ENCODE peak calls at places on chromosomes 13 and 19, in eight cellular contexts. Y is HCT116, U is neural progenitor cell, C is PC-3, I is SK-N-SH, M is hepatocyte, V is OCI-LY7, Z is GM23338. J is an unnamed sample.

GRCh38 chr19:29810504-29810871 is 1.3 kb upstream of the CCNE1 start:
- DNase-seq in Y (no peak), U (no peak), C (peak), I (no peak), M (peak), V (no peak), Z (no peak), J (peak)

GRCh38 chr13:29954082-29955043 is 103.9 kb upstream of the UBL3 start:
- DNase-seq in Y (no peak), U (no peak), C (no peak), I (no peak), M (no peak), V (no peak), Z (no peak), J (no peak)

GRCh38 chr13:23081246-23081645 is 99.5 kb upstream of the SGCG start:
- DNase-seq in Y (no peak), U (no peak), C (no peak), I (no peak), M (no peak), V (no peak), Z (no peak), J (peak)

GRCh38 chr19:28023064-28023463 is 1189.9 kb downstream of the UQCRFS1 start:
- DNase-seq in Y (no peak), U (no peak), C (no peak), I (no peak), M (peak), V (no peak), Z (no peak), J (peak)

GRCh38 chr13:44141213-44141724 is 232.4 kb upstream of the SERP2 start:
- DNase-seq in Y (no peak), U (peak), C (no peak), I (no peak), M (no peak), V (peak), Z (peak), J (no peak)

GRCh38 chr19:46601318-46602224 is at the start of gene CALM3:
- DNase-seq in Y (no peak), U (peak), C (no peak), I (peak), M (peak), V (peak), Z (peak), J (no peak)

GRCh38 chr19:30696514-30696913 is 324.3 kb downstream of the ZNF536 start:
- DNase-seq in Y (no peak), U (peak), C (no peak), I (peak), M (peak), V (peak), Z (peak), J (no peak)

GRCh38 chr13:64414381-64414780 is 2815.8 kb downstream of the PCDH9 start:
- DNase-seq in Y (no peak), U (no peak), C (no peak), I (no peak), M (no peak), V (no peak), Z (no peak), J (no peak)

GRCh38 chr13:36030670-36031331 is 100.4 kb downstream of the DCLK1 start:
- DNase-seq in Y (no peak), U (peak), C (peak), I (peak), M (peak), V (no peak), Z (peak), J (peak)

GRCh38 chr13:49936943-49937273 is 768 bp upstream of the SPRYD7 start:
- DNase-seq in Y (no peak), U (peak), C (no peak), I (no peak), M (no peak), V (no peak), Z (peak), J (peak)

GRCh38 chr13:96229356-96229755 is 139.4 kb downstream of the HS6ST3 start:
- DNase-seq in Y (peak), U (peak), C (peak), I (peak), M (peak), V (peak), Z (peak), J (peak)

GRCh38 chr13:30256713-30257432 is 50.5 kb downstream of the KATNAL1 start:
- DNase-seq in Y (no peak), U (no peak), C (no peak), I (no peak), M (peak), V (peak), Z (peak), J (peak)

GRCh38 chr19:43372462-43372861 is 19.0 kb downstream of the CD177 start:
- DNase-seq in Y (no peak), U (no peak), C (no peak), I (no peak), M (no peak), V (no peak), Z (no peak), J (peak)

GRCh38 chr19:18308051-18308947 is 14.6 kb downstream of the LSM4 start:
- DNase-seq in Y (no peak), U (no peak), C (no peak), I (peak), M (no peak), V (no peak), Z (no peak), J (no peak)

GRCh38 chr13:100245099-100245498 is 156.2 kb downstream of the PCCA start:
- DNase-seq in Y (no peak), U (no peak), C (no peak), I (no peak), M (no peak), V (no peak), Z (no peak), J (peak)

GRCh38 chr19:33532859-33533455 is 11.4 kb upstream of the PEPD start:
- DNase-seq in Y (no peak), U (peak), C (no peak), I (no peak), M (no peak), V (no peak), Z (peak), J (no peak)

GRCh38 chr13:74204606-74205312 is 70.6 kb upstream of the KLF12 start:
- DNase-seq in Y (no peak), U (no peak), C (no peak), I (no peak), M (no peak), V (no peak), Z (no peak), J (peak)

GRCh38 chr13:110388141-110388943 is 81.3 kb downstream of the COL4A2 start:
- DNase-seq in Y (no peak), U (no peak), C (no peak), I (peak), M (peak), V (no peak), Z (peak), J (peak)

GRCh38 chr13:87999141-87999765 is 328.1 kb downstream of the SLITRK5 start:
- DNase-seq in Y (no peak), U (no peak), C (peak), I (no peak), M (no peak), V (no peak), Z (no peak), J (peak)

GRCh38 chr19:12884926-12885748 is 1.9 kb downstream of the KLF1 start:
- DNase-seq in Y (no peak), U (peak), C (peak), I (peak), M (peak), V (peak), Z (peak), J (peak)

GRCh38 chr13:110281736-110282135 is 25.2 kb downstream of the COL4A1 start:
- DNase-seq in Y (no peak), U (no peak), C (no peak), I (no peak), M (no peak), V (no peak), Z (no peak), J (no peak)

GRCh38 chr13:32262165-32262564 is 53.0 kb downstream of the ZAR1L start:
- DNase-seq in Y (no peak), U (no peak), C (no peak), I (no peak), M (no peak), V (no peak), Z (no peak), J (peak)

GRCh38 chr19:40398417-40399056 is 8.6 kb upstream of the HIPK4 start:
- DNase-seq in Y (no peak), U (peak), C (no peak), I (peak), M (peak), V (peak), Z (peak), J (peak)

GRCh38 chr13:21913010-21913409 is 242.1 kb downstream of the FGF9 start:
- DNase-seq in Y (peak), U (peak), C (no peak), I (no peak), M (no peak), V (no peak), Z (peak), J (peak)

GRCh38 chr19:23823952-23824389 is 65.3 kb upstream of the ZNF681 start:
- DNase-seq in Y (no peak), U (peak), C (peak), I (peak), M (no peak), V (peak), Z (peak), J (no peak)

GRCh38 chr13:66992183-66992582 is 238.0 kb downstream of the PCDH9 start:
- DNase-seq in Y (no peak), U (no peak), C (no peak), I (no peak), M (no peak), V (peak), Z (no peak), J (no peak)

GRCh38 chr19:38653028-38653571 is 5.7 kb downstream of the ACTN4 start:
- DNase-seq in Y (no peak), U (no peak), C (no peak), I (no peak), M (peak), V (no peak), Z (no peak), J (peak)

GRCh38 chr13:27868639-27869435 is 51.0 kb upstream of the PDX1 start:
- DNase-seq in Y (peak), U (peak), C (peak), I (no peak), M (peak), V (peak), Z (peak), J (peak)

GRCh38 chr13:19860884-19861655 is 2.4 kb downstream of the ZMYM5 start:
- DNase-seq in Y (peak), U (peak), C (peak), I (no peak), M (peak), V (peak), Z (no peak), J (peak)

GRCh38 chr19:58229255-58229639 is 533 bp downstream of the ZNF544 start:
- DNase-seq in Y (no peak), U (peak), C (peak), I (peak), M (peak), V (peak), Z (peak), J (peak)

GRCh38 chr19:32345261-32346207 is at the start of gene ZNF507:
- DNase-seq in Y (peak), U (peak), C (peak), I (peak), M (peak), V (peak), Z (peak), J (peak)

GRCh38 chr13:33076451-33076992 is 60.3 kb downstream of the KL start:
- DNase-seq in Y (no peak), U (no peak), C (no peak), I (no peak), M (no peak), V (no peak), Z (no peak), J (no peak)

DNA sequence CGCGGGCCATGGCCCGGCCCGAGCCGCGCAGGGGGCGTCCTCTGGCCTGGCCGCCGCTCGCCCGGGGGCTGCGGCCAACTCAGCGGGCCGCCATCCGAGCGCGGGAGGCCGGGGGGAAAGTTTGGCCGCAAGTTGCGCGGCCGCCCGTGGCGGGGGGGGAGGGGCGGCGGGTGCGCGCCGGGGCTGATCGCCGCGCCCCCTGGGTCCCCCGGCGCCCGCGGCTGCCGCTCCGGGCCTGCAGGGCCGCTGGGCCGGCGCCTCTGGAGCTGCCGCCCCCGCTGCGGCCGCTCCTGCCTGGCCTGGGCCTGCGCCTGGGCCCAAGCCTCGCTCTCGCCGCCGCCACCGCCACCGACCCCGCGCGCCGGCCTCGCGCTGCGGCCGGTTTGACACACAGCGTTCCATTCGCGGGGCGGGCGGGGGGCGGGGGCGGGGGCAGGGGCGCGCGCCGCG is at the start of gene NR2F6:
- DNase-seq in Y (no peak), U (no peak), C (no peak), I (no peak), M (no peak), V (no peak), Z (no peak), J (no peak)
- H3K27ac ChIP-seq in Y (peak), U (no peak), C (no peak), I (peak), M (peak), V (peak), Z (peak), J (peak)

DNA sequence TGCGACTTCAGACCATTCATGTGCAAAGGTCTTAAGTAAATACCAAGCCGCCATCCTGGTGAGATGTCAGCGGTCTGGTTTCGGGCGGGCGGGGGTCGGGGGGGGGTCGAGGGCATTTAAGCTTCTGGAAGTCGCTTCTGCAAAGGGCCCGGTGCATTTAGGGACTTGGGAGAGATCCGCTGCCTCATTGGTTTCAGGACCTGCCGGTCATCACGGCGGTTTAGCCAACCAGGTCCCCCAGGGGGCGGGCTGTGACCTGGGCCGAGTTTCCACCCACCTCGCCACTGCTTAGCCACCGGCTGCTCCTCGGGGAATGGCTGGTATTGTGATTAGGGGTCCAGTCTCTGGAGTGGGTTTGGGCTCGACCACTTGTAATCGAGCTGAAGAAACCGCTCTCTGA is 7.8 kb downstream of the ANKLE1 start:
- DNase-seq in Y (peak), U (peak), C (peak), I (peak), M (peak), V (peak), Z (peak), J (peak)
- TF ChIP-seq EZH2phosphoT487 in Y (no peak), U (no peak), C (no peak), I (no peak), M (no peak), V (no peak), Z (no peak), J (no peak)

DNA sequence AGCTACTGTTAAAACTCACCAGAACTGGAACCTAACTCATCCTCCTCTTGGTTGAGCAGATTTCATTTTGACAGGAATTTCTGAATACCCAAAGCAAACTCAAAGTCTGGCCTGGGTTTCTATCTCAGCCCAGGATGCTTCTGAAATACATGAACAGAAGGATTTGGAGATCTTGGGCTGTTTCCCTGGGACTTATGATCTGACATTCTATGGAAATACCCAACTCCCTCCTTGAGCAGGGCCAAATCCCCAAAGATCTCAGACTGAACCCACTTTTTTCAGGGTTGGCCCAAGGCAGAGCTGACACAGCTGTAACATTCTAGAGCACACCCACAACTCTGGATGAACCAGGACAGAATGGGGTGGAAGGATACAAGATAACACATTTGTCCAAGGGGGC is 1.1 kb upstream of the ITM2B start:
- DNase-seq in Y (no peak), U (no peak), C (no peak), I (no peak), M (no peak), V (no peak), Z (no peak), J (no peak)
- H2AFZ ChIP-seq in Y (peak), U (no peak), C (no peak), I (no peak), M (peak), V (no peak), Z (no peak), J (no peak)

GRCh38 chr19:9865732-9866627 is 30.9 kb downstream of the PIN1 start:
- DNase-seq in Y (no peak), U (peak), C (no peak), I (no peak), M (no peak), V (peak), Z (peak), J (no peak)
- H3K27ac ChIP-seq in Y (no peak), U (peak), C (no peak), I (no peak), M (no peak), V (no peak), Z (peak), J (no peak)

GRCh38 chr13:92843549-92843948 is 383.1 kb upstream of the GPC6 start:
- DNase-seq in Y (no peak), U (no peak), C (peak), I (no peak), M (peak), V (no peak), Z (no peak), J (peak)

GRCh38 chr13:92842145-92842544 is 384.5 kb upstream of the GPC6 start:
- DNase-seq in Y (no peak), U (no peak), C (peak), I (no peak), M (no peak), V (no peak), Z (no peak), J (peak)

GRCh38 chr13:92833071-92833470 is 393.5 kb upstream of the GPC6 start:
- DNase-seq in Y (no peak), U (no peak), C (peak), I (no peak), M (no peak), V (no peak), Z (no peak), J (no peak)

GRCh38 chr13:92838786-92839185 is 387.8 kb upstream of the GPC6 start:
- DNase-seq in Y (no peak), U (no peak), C (peak), I (no peak), M (no peak), V (no peak), Z (no peak), J (peak)
- TF ChIP-seq EZH2phosphoT487 in Y (no peak), U (no peak), C (no peak), I (no peak), M (no peak), V (no peak), Z (no peak), J (peak)

GRCh38 chr19:11361037-11361770 is 6.0 kb downstream of the PLPPR2 start:
- DNase-seq in Y (no peak), U (peak), C (no peak), I (peak), M (peak), V (no peak), Z (peak), J (no peak)

GRCh38 chr19:11359421-11359820 is 4.2 kb downstream of the PLPPR2 start:
- DNase-seq in Y (no peak), U (no peak), C (no peak), I (no peak), M (no peak), V (no peak), Z (no peak), J (no peak)

GRCh38 chr19:11356074-11356397 is 804 bp downstream of the PLPPR2 start:
- DNase-seq in Y (no peak), U (no peak), C (no peak), I (no peak), M (no peak), V (no peak), Z (no peak), J (no peak)

GRCh38 chr19:11356676-11357550 is 1.7 kb downstream of the PLPPR2 start:
- DNase-seq in Y (no peak), U (no peak), C (no peak), I (peak), M (no peak), V (no peak), Z (no peak), J (no peak)

GRCh38 chr19:11355160-11356073 is at the start of gene PLPPR2:
- DNase-seq in Y (peak), U (peak), C (peak), I (peak), M (peak), V (peak), Z (peak), J (peak)
- H2AFZ ChIP-seq in Y (no peak), U (no peak), C (peak), I (peak), M (peak), V (no peak), Z (peak), J (peak)

J was measured in GM23248.